ENCODE peak calls at places on chromosome 1, in seven cellular contexts. K, P, W, C, S, Q and E are unnamed samples.

GRCh38 chr1:50179639-50180038 is 70.9 kb downstream of the ELAVL4 start:
- DNase-seq in W (no peak), K (no peak), P (no peak), S (no peak), C (no peak), Q (no peak), E (no peak)

GRCh38 chr1:10628685-10629084 is 153.9 kb downstream of the PEX14 start:
- DNase-seq in W (peak), K (peak), Q (no peak), S (no peak), C (no peak), P (peak), E (no peak)

GRCh38 chr1:231694465-231695077 is 68.0 kb downstream of the DISC1 start:
- DNase-seq in S (no peak), Q (no peak), C (no peak), P (no peak), W (no peak), K (no peak), E (no peak)

GRCh38 chr1:14303011-14303410 is 295.5 kb upstream of the KAZN start:
- DNase-seq in Q (no peak), P (no peak), C (no peak), S (no peak), W (no peak), K (no peak), E (no peak)

GRCh38 chr1:4366091-4366490 is 288.3 kb upstream of the AJAP1 start:
- DNase-seq in S (no peak), Q (no peak), P (no peak), W (no peak), K (no peak), C (no peak), E (no peak)

GRCh38 chr1:192726820-192727504 is 81.9 kb upstream of the RGS2 start:
- DNase-seq in P (no peak), Q (no peak), S (no peak), C (no peak), K (no peak), W (no peak), E (no peak)

GRCh38 chr1:5913876-5914275 is 78.3 kb downstream of the NPHP4 start:
- DNase-seq in S (no peak), Q (no peak), K (no peak), P (peak), C (no peak), W (no peak), E (no peak)

GRCh38 chr1:69947837-69948236 is 257.5 kb downstream of the LRRC40 start:
- DNase-seq in Q (no peak), C (no peak), S (no peak), K (no peak), W (no peak), P (no peak), E (no peak)

GRCh38 chr1:28213315-28213714 is 19.5 kb downstream of the DNAJC8 start:
- DNase-seq in K (no peak), Q (no peak), C (no peak), S (no peak), P (no peak), W (no peak), E (no peak)

GRCh38 chr1:177383715-177384114 is 213.0 kb downstream of the BRINP2 start:
- DNase-seq in C (no peak), W (no peak), Q (no peak), S (no peak), K (no peak), P (no peak), E (no peak)

GRCh38 chr1:199113265-199113869 is 474.5 kb downstream of the PTPRC start:
- DNase-seq in W (peak), P (no peak), K (peak), C (peak), Q (no peak), S (peak), E (peak)

GRCh38 chr1:42333662-42334239 is 1.3 kb downstream of the FOXJ3 start:
- DNase-seq in Q (no peak), S (no peak), K (no peak), P (no peak), W (no peak), C (no peak), E (no peak)

GRCh38 chr1:2470290-2471158 is 5.6 kb upstream of the PLCH2 start:
- DNase-seq in K (no peak), C (no peak), S (no peak), P (no peak), Q (no peak), W (no peak), E (no peak)

GRCh38 chr1:40182956-40183710 is 21.9 kb downstream of the RLF start:
- DNase-seq in Q (peak), S (no peak), K (peak), P (no peak), C (peak), W (no peak), E (peak)

GRCh38 chr1:163231385-163231784 is 28.7 kb upstream of the RGS5 start:
- DNase-seq in C (peak), P (no peak), Q (no peak), K (peak), W (no peak), S (no peak), E (no peak)

GRCh38 chr1:94801919-94802546 is 18.1 kb upstream of the SLC44A3 start:
- DNase-seq in S (no peak), W (peak), C (peak), P (no peak), K (peak), Q (peak), E (peak)

GRCh38 chr1:169487561-169487960 is 1.8 kb upstream of the SLC19A2 start:
- DNase-seq in Q (no peak), W (no peak), S (no peak), C (no peak), K (no peak), P (no peak), E (no peak)

GRCh38 chr1:203453616-203454015 is 22.0 kb upstream of the PRELP start:
- DNase-seq in K (no peak), Q (no peak), C (no peak), S (no peak), P (peak), W (no peak), E (no peak)

GRCh38 chr1:46341222-46342083 is 846 bp downstream of the NSUN4 start:
- DNase-seq in S (no peak), P (no peak), W (no peak), Q (no peak), C (no peak), K (no peak), E (no peak)

GRCh38 chr1:198258491-198258890 is 101.7 kb downstream of the NEK7 start:
- DNase-seq in Q (no peak), W (no peak), C (no peak), S (no peak), K (no peak), P (no peak), E (no peak)

GRCh38 chr1:180615493-180616290 is 16.1 kb upstream of the XPR1 start:
- DNase-seq in P (no peak), C (no peak), Q (no peak), S (no peak), K (no peak), W (peak), E (no peak)

GRCh38 chr1:158124034-158124433 is 56.7 kb upstream of the CD1D start:
- DNase-seq in S (no peak), Q (no peak), C (no peak), K (peak), W (peak), P (no peak), E (no peak)

GRCh38 chr1:19376428-19377372 is 64.6 kb downstream of the SLC66A1 start:
- DNase-seq in S (no peak), C (no peak), Q (no peak), W (no peak), K (no peak), P (no peak), E (no peak)

GRCh38 chr1:53080041-53080440 is 18.0 kb downstream of the PODN start:
- DNase-seq in W (no peak), K (no peak), S (no peak), P (peak), C (no peak), Q (no peak), E (no peak)

GRCh38 chr1:234504969-234505773 is 26.2 kb upstream of the TARBP1 start:
- DNase-seq in C (no peak), P (no peak), W (no peak), Q (no peak), S (no peak), K (no peak), E (no peak)

GRCh38 chr1:2644171-2644570 is 11.4 kb upstream of the MMEL1 start:
- DNase-seq in S (no peak), Q (no peak), P (peak), K (no peak), W (no peak), C (no peak), E (no peak)

GRCh38 chr1:36481771-36482723 is 666 bp downstream of the CSF3R start:
- DNase-seq in C (no peak), K (no peak), S (no peak), W (no peak), Q (no peak), P (no peak), E (no peak)

GRCh38 chr1:116914667-116915066 is 5.0 kb downstream of the PTGFRN start:
- DNase-seq in K (no peak), W (no peak), C (no peak), S (no peak), Q (no peak), P (no peak), E (no peak)

GRCh38 chr1:206580438-206581113 is 31.7 kb downstream of the EIF2D start:
- DNase-seq in S (no peak), P (no peak), C (no peak), W (no peak), K (no peak), Q (no peak), E (no peak)

GRCh38 chr1:206581571-206581981 is 30.7 kb downstream of the EIF2D start:
- DNase-seq in K (no peak), C (no peak), W (no peak), Q (no peak), P (peak), S (no peak), E (peak)

GRCh38 chr1:206584265-206584648 is 28.0 kb downstream of the EIF2D start:
- DNase-seq in K (no peak), C (no peak), P (no peak), W (no peak), S (no peak), Q (no peak), E (no peak)

GRCh38 chr1:206582537-206583460 is 29.5 kb downstream of the EIF2D start:
- DNase-seq in P (no peak), C (no peak), Q (no peak), K (no peak), W (no peak), S (no peak), E (no peak)

DNA sequence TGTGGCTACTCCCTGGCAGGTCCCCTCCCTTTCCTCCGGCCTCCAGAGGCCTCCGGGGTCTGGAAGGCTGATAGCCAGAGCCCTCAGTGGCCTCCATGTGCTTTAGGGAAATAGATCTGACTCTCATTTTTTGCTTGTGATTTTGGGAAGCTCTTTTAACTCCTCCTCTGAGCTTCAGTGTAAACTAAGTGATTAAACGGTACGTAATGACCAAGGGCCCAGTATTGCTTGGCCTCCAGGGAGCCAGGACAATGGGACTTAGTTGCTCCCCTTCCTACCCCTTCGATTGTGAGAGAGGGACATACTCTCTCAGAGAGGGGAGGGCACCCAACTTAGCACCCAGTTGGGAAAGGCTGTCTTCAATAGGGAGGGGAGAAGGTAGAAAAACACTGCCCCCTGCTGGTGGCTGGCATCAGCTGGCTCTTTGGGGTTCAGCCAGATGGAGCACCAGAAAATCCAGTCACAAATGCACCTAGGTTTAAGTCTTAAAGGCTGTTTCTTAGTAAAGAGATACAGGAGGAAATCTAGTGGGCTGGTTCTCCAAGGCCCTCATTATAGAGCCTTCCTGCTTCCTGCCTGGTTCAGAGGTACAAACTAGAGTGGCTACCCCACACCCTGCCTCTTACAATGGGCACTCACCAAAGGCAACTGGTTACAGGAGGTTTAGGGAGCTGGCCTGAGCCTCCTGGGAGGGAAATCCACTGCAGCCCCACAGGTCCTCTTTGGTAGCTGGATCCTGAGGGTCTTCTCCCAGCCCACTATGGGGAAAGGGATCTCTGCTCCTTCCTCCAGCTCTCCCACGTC is 28.6 kb downstream of the EIF2D start:
- DNase-seq in W (peak), C (peak), K (peak), P (peak), S (peak), Q (peak), E (no peak)
- TF ChIP-seq CTCF in W (peak), C (peak), K (peak), P (peak), S (peak), Q (peak), E (peak)

DNA sequence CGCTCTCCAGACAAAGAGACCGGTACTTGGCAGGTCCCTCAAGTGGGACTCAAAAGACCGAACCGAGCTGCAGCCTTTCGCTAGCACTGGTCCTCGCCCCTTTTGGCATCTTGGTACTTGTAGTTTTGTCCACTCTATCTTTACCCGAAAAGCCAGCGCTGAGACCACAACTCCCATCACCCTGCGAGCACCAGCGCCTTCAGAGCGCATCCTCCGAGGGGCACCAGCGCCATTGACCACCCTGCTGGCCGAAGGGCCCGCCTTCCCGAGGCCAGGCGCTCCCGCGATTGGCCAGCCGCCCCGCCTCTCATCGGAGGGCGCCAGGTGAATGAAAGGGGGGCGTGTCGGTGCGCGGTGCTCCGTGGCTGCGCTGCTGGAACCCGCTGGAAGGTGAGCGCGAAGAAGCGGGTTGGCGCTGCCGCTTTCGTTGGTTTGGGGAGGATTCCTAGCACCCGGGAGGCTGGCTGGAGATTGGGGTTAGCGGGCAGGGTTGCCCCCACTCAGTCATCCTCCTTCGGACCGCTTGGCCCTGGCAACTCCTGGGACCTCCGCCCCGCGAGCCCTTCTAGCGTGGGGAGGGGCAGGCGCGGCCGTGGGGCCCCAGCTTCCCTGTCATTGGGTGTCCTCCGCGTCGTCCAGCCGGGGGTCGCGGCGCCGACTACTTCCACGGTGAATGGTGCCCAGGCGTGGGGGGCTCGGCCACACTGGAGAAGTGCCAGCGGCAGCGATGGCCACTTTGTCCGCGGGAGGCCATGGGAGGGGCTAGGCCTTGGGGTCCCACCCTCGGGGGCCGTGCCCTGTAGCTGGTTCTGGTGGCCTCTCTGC is at the start of gene ZBTB8B:
- DNase-seq in S (peak), C (peak), Q (no peak), W (peak), K (peak), P (peak), E (peak)
- H3K4me3 ChIP-seq in S (peak), C (peak), Q (peak), W (peak), K (peak), P (peak), E (no peak)

DNA sequence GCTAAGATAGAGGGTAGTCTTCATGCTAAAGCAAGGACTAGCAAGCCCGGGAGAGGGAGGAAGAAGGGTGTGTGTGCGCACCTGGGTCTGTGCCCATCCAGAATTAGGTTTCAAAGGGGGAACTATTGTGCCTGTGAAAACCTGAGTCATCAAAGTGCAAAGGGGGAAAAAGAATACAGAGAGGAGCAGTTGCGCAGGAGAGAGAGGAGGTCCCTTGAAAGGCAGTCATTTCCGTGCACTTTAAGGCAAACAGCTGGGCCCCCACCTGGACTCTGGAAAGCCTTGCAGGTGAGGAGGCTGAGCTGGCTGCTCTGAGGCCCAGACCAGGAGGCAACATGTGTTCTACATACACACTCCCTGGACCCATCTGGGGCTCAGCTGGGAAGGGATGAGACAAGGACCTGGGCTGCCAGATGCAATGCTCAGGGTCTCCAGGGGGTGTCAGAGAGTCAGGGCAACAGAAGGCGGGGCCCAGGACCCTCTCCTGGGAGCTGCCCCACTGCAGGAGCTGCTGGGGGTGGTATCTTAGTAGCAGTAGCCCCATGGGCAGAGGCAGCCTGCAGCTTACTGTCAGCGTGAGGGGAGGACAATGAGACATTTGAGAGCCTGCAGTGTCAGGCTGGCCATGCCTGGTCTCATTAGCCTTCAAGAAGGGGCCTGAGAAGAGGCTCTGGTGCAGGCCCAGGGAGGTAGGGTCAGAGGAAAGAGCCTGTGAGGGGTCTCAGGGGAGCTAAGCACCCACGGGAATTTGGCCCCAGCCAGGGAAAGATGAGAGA is 14.3 kb downstream of the PROK1 start:
- DNase-seq in P (no peak), C (no peak), Q (no peak), K (no peak), S (no peak), W (peak), E (no peak)
- TF ChIP-seq CTCF in P (no peak), C (no peak), Q (no peak), K (no peak), S (no peak), W (no peak), E (no peak)

GRCh38 chr1:82139751-82140468 is 339.2 kb downstream of the ADGRL2 start:
- DNase-seq in W (no peak), S (no peak), Q (no peak), P (no peak), K (no peak), C (no peak), E (no peak)
- H3K4me3 ChIP-seq in W (no peak), S (no peak), Q (no peak), P (no peak), K (no peak), C (no peak), E (no peak)

GRCh38 chr1:101122452-101123166 is 97.0 kb upstream of the DPH5 start:
- DNase-seq in W (no peak), C (no peak), S (no peak), Q (no peak), P (no peak), K (no peak), E (no peak)
- TF ChIP-seq CTCF in W (no peak), C (no peak), S (no peak), Q (no peak), P (no peak), K (no peak), E (no peak)

GRCh38 chr1:20389551-20389950 is 96.5 kb downstream of the CAMK2N1 start:
- DNase-seq in P (peak), K (no peak), Q (no peak), S (no peak), W (no peak), C (no peak), E (no peak)

GRCh38 chr1:20381961-20382360 is 91.3 kb downstream of the VWA5B1 start:
- DNase-seq in K (no peak), Q (no peak), S (no peak), C (no peak), W (no peak), P (no peak), E (no peak)

GRCh38 chr1:20383631-20384030 is 93.0 kb downstream of the VWA5B1 start:
- DNase-seq in C (no peak), Q (no peak), P (peak), K (no peak), S (no peak), W (no peak), E (no peak)

GRCh38 chr1:20386682-20387081 is 96.0 kb downstream of the VWA5B1 start:
- DNase-seq in W (no peak), S (no peak), Q (no peak), P (peak), C (no peak), K (no peak), E (no peak)

GRCh38 chr1:20385630-20386029 is 95.0 kb downstream of the VWA5B1 start:
- DNase-seq in C (no peak), S (no peak), W (no peak), Q (no peak), P (peak), K (no peak), E (no peak)
- H3K4me3 ChIP-seq in C (no peak), S (no peak), W (no peak), Q (no peak), P (no peak), K (no peak), E (no peak)

GRCh38 chr1:214515544-214516433 is 35.6 kb downstream of the PTPN14 start:
- DNase-seq in C (no peak), S (no peak), K (no peak), Q (peak), W (no peak), P (no peak), E (no peak)

GRCh38 chr1:214514819-214515383 is 36.5 kb downstream of the PTPN14 start:
- DNase-seq in C (no peak), S (no peak), P (no peak), W (no peak), K (no peak), Q (no peak), E (no peak)

GRCh38 chr1:214514032-214514818 is 37.2 kb downstream of the PTPN14 start:
- DNase-seq in W (no peak), K (peak), P (no peak), C (no peak), Q (no peak), S (no peak), E (no peak)

GRCh38 chr1:214518387-214518786 is 33.0 kb downstream of the PTPN14 start:
- DNase-seq in P (no peak), W (no peak), S (no peak), C (no peak), K (no peak), Q (no peak), E (no peak)

GRCh38 chr1:214516434-214517326 is 34.7 kb downstream of the PTPN14 start:
- DNase-seq in W (no peak), C (no peak), P (no peak), S (no peak), K (no peak), Q (peak), E (no peak)
- TF ChIP-seq CTCF in W (no peak), C (no peak), P (no peak), S (no peak), K (no peak), Q (no peak), E (no peak)

GRCh38 chr1:83950106-83950661 is 48.7 kb downstream of the TTLL7 start:
- DNase-seq in C (no peak), P (no peak), S (no peak), K (no peak), W (no peak), Q (no peak), E (peak)
- H3K4me3 ChIP-seq in C (no peak), P (peak), S (no peak), K (no peak), W (no peak), Q (no peak), E (no peak)